ENCODE peak calls at places on chromosomes 11 and 22, in seven cellular contexts. One of them, this sample, is unnamed.

GRCh38 chr22:30181459-30182353 is 64.9 kb downstream of the LIF start:
- DNase-seq in AG10803: no peak
- DNase-seq in tibial artery: no peak
- DNase-seq in astrocyte of the spinal cord: no peak
- DNase-seq in cardiac fibroblast: no peak
- DNase-seq in fibroblast of lung: no peak
- DNase-seq in colonic mucosa: no peak
- DNase-seq in this sample: no peak

GRCh38 chr11:32434387-32435151 is 770 bp downstream of the WT1 start:
- DNase-seq in fibroblast of lung: no peak
- DNase-seq in AG10803: no peak
- DNase-seq in tibial artery: no peak
- DNase-seq in cardiac fibroblast: peak
- DNase-seq in astrocyte of the spinal cord: no peak
- DNase-seq in colonic mucosa: no peak
- DNase-seq in this sample: no peak

GRCh38 chr11:55357560-55358184 is 10.1 kb upstream of the OR4A15 start:
- DNase-seq in colonic mucosa: no peak
- DNase-seq in fibroblast of lung: no peak
- DNase-seq in tibial artery: no peak
- DNase-seq in cardiac fibroblast: no peak
- DNase-seq in AG10803: no peak
- DNase-seq in astrocyte of the spinal cord: no peak
- DNase-seq in this sample: no peak

GRCh38 chr11:31818874-31819331 is 7.8 kb upstream of the PAX6 start:
- DNase-seq in cardiac fibroblast: no peak
- DNase-seq in astrocyte of the spinal cord: no peak
- DNase-seq in colonic mucosa: no peak
- DNase-seq in fibroblast of lung: no peak
- DNase-seq in AG10803: no peak
- DNase-seq in tibial artery: no peak
- DNase-seq in this sample: no peak

GRCh38 chr11:76321820-76322524 is 59.0 kb downstream of the THAP12 start:
- DNase-seq in cardiac fibroblast: no peak
- DNase-seq in tibial artery: no peak
- DNase-seq in colonic mucosa: no peak
- DNase-seq in astrocyte of the spinal cord: no peak
- DNase-seq in fibroblast of lung: no peak
- DNase-seq in AG10803: no peak
- DNase-seq in this sample: no peak

GRCh38 chr11:134780486-134781155 is 368.6 kb upstream of the B3GAT1 start:
- DNase-seq in cardiac fibroblast: no peak
- DNase-seq in colonic mucosa: no peak
- DNase-seq in fibroblast of lung: no peak
- DNase-seq in tibial artery: no peak
- DNase-seq in AG10803: no peak
- DNase-seq in astrocyte of the spinal cord: no peak
- DNase-seq in this sample: peak

GRCh38 chr22:33440756-33441155 is 382.6 kb upstream of the SYN3 start:
- DNase-seq in colonic mucosa: no peak
- DNase-seq in tibial artery: no peak
- DNase-seq in astrocyte of the spinal cord: no peak
- DNase-seq in AG10803: peak
- DNase-seq in cardiac fibroblast: no peak
- DNase-seq in fibroblast of lung: peak
- DNase-seq in this sample: no peak

GRCh38 chr11:73866586-73866996 is 10.1 kb downstream of the COA4 start:
- DNase-seq in colonic mucosa: no peak
- DNase-seq in AG10803: peak
- DNase-seq in astrocyte of the spinal cord: peak
- DNase-seq in tibial artery: no peak
- DNase-seq in cardiac fibroblast: peak
- DNase-seq in fibroblast of lung: peak
- DNase-seq in this sample: peak

GRCh38 chr11:12118940-12119339 is 8.6 kb downstream of the MICAL2 start:
- DNase-seq in tibial artery: no peak
- DNase-seq in AG10803: no peak
- DNase-seq in colonic mucosa: no peak
- DNase-seq in cardiac fibroblast: no peak
- DNase-seq in astrocyte of the spinal cord: no peak
- DNase-seq in fibroblast of lung: no peak
- DNase-seq in this sample: no peak

GRCh38 chr22:42621505-42622002 is 6.9 kb upstream of the POLDIP3 start:
- DNase-seq in fibroblast of lung: peak
- DNase-seq in AG10803: peak
- DNase-seq in cardiac fibroblast: peak
- DNase-seq in colonic mucosa: peak
- DNase-seq in astrocyte of the spinal cord: peak
- DNase-seq in tibial artery: peak
- DNase-seq in this sample: peak

GRCh38 chr11:75425422-75425821 is 7.6 kb downstream of the KLHL35 start:
- DNase-seq in cardiac fibroblast: no peak
- DNase-seq in fibroblast of lung: no peak
- DNase-seq in astrocyte of the spinal cord: no peak
- DNase-seq in tibial artery: no peak
- DNase-seq in AG10803: no peak
- DNase-seq in colonic mucosa: no peak
- DNase-seq in this sample: no peak

GRCh38 chr11:77883775-77884174 is 62.8 kb downstream of the AAMDC start:
- DNase-seq in cardiac fibroblast: no peak
- DNase-seq in colonic mucosa: no peak
- DNase-seq in tibial artery: no peak
- DNase-seq in astrocyte of the spinal cord: no peak
- DNase-seq in AG10803: peak
- DNase-seq in fibroblast of lung: peak
- DNase-seq in this sample: peak

GRCh38 chr22:43985532-43985931 is 30.3 kb downstream of the SAMM50 start:
- DNase-seq in astrocyte of the spinal cord: no peak
- DNase-seq in AG10803: no peak
- DNase-seq in fibroblast of lung: no peak
- DNase-seq in cardiac fibroblast: peak
- DNase-seq in colonic mucosa: no peak
- DNase-seq in tibial artery: no peak
- DNase-seq in this sample: no peak

GRCh38 chr22:23093090-23093788 is 22.9 kb downstream of the GNAZ start:
- DNase-seq in astrocyte of the spinal cord: no peak
- DNase-seq in cardiac fibroblast: no peak
- DNase-seq in tibial artery: no peak
- DNase-seq in colonic mucosa: no peak
- DNase-seq in fibroblast of lung: no peak
- DNase-seq in AG10803: no peak
- DNase-seq in this sample: no peak

GRCh38 chr11:80096736-80097135 is 655.9 kb upstream of the TENM4 start:
- DNase-seq in colonic mucosa: no peak
- DNase-seq in AG10803: peak
- DNase-seq in fibroblast of lung: peak
- DNase-seq in cardiac fibroblast: peak
- DNase-seq in tibial artery: no peak
- DNase-seq in astrocyte of the spinal cord: peak
- DNase-seq in this sample: peak

GRCh38 chr11:65900899-65901180 is 652 bp upstream of the FOSL1 start:
- DNase-seq in astrocyte of the spinal cord: no peak
- DNase-seq in fibroblast of lung: no peak
- DNase-seq in colonic mucosa: no peak
- DNase-seq in cardiac fibroblast: no peak
- DNase-seq in AG10803: no peak
- DNase-seq in tibial artery: no peak
- DNase-seq in this sample: no peak
- H3K4me3 ChIP-seq in astrocyte of the spinal cord: no peak
- H3K4me3 ChIP-seq in fibroblast of lung: peak
- H3K4me3 ChIP-seq in colonic mucosa: peak
- H3K4me3 ChIP-seq in cardiac fibroblast: no peak
- H3K4me3 ChIP-seq in AG10803: peak
- H3K4me3 ChIP-seq in tibial artery: peak
- H3K4me3 ChIP-seq in this sample: no peak

GRCh38 chr11:64333556-64333955 is 6.4 kb upstream of the CCDC88B start:
- DNase-seq in fibroblast of lung: no peak
- DNase-seq in tibial artery: no peak
- DNase-seq in colonic mucosa: no peak
- DNase-seq in astrocyte of the spinal cord: no peak
- DNase-seq in cardiac fibroblast: no peak
- DNase-seq in AG10803: no peak
- DNase-seq in this sample: no peak

GRCh38 chr11:64327993-64328392 is 10.1 kb downstream of the PRDX5 start:
- DNase-seq in astrocyte of the spinal cord: no peak
- DNase-seq in AG10803: no peak
- DNase-seq in tibial artery: no peak
- DNase-seq in fibroblast of lung: no peak
- DNase-seq in cardiac fibroblast: no peak
- DNase-seq in colonic mucosa: peak
- DNase-seq in this sample: no peak

GRCh38 chr11:64334764-64335741 is 5.0 kb upstream of the CCDC88B start:
- DNase-seq in fibroblast of lung: peak
- DNase-seq in colonic mucosa: peak
- DNase-seq in AG10803: peak
- DNase-seq in cardiac fibroblast: peak
- DNase-seq in astrocyte of the spinal cord: peak
- DNase-seq in tibial artery: no peak
- DNase-seq in this sample: peak

GRCh38 chr11:64330888-64331287 is 9.1 kb upstream of the CCDC88B start:
- DNase-seq in cardiac fibroblast: no peak
- DNase-seq in astrocyte of the spinal cord: no peak
- DNase-seq in colonic mucosa: no peak
- DNase-seq in fibroblast of lung: no peak
- DNase-seq in AG10803: no peak
- DNase-seq in tibial artery: no peak
- DNase-seq in this sample: no peak

GRCh38 chr11:64331569-64332371 is 8.2 kb upstream of the CCDC88B start:
- DNase-seq in cardiac fibroblast: peak
- DNase-seq in astrocyte of the spinal cord: peak
- DNase-seq in AG10803: peak
- DNase-seq in tibial artery: peak
- DNase-seq in colonic mucosa: peak
- DNase-seq in fibroblast of lung: peak
- DNase-seq in this sample: peak
- TF ChIP-seq CTCF in cardiac fibroblast: peak
- TF ChIP-seq CTCF in astrocyte of the spinal cord: peak
- TF ChIP-seq CTCF in AG10803: peak
- TF ChIP-seq CTCF in tibial artery: no peak
- TF ChIP-seq CTCF in colonic mucosa: peak
- TF ChIP-seq CTCF in fibroblast of lung: peak
- TF ChIP-seq CTCF in this sample: peak

DNA sequence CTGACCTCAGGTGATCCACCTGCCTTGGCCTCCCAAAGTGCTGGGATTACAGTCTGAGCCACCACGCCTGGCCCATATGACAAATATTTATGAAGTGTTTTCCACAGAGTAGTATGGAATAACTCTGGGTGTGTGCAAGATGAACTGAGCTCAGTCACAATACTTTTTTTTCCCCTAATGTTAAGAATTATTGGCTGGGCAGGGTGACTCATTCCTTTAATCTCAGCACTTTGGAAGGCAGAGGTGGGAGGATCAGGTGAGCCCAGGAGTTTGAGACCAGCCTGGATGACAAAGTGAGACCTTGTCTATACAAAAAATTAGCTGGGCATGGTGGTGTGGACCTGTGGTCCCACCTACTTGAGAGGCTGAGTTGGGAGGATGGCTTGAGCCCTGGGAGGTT is 6.4 kb downstream of the PTPRJ start:
- DNase-seq in tibial artery: no peak
- DNase-seq in colonic mucosa: no peak
- DNase-seq in cardiac fibroblast: no peak
- DNase-seq in fibroblast of lung: no peak
- DNase-seq in astrocyte of the spinal cord: no peak
- DNase-seq in AG10803: no peak
- DNase-seq in this sample: no peak
- H3K4me3 ChIP-seq in tibial artery: no peak
- H3K4me3 ChIP-seq in colonic mucosa: no peak
- H3K4me3 ChIP-seq in cardiac fibroblast: no peak
- H3K4me3 ChIP-seq in fibroblast of lung: no peak
- H3K4me3 ChIP-seq in astrocyte of the spinal cord: no peak
- H3K4me3 ChIP-seq in AG10803: no peak
- H3K4me3 ChIP-seq in this sample: no peak

GRCh38 chr22:48517039-48518030 is 1310.3 kb downstream of the BRD1 start:
- DNase-seq in colonic mucosa: no peak
- DNase-seq in astrocyte of the spinal cord: no peak
- DNase-seq in AG10803: no peak
- DNase-seq in fibroblast of lung: no peak
- DNase-seq in tibial artery: no peak
- DNase-seq in cardiac fibroblast: no peak
- DNase-seq in this sample: no peak
- TF ChIP-seq CTCF in colonic mucosa: no peak
- TF ChIP-seq CTCF in astrocyte of the spinal cord: no peak
- TF ChIP-seq CTCF in AG10803: peak
- TF ChIP-seq CTCF in fibroblast of lung: no peak
- TF ChIP-seq CTCF in tibial artery: no peak
- TF ChIP-seq CTCF in cardiac fibroblast: no peak
- TF ChIP-seq CTCF in this sample: no peak

GRCh38 chr11:120255519-120255866 is 15.6 kb downstream of the POU2F3 start:
- DNase-seq in colonic mucosa: no peak
- DNase-seq in AG10803: no peak
- DNase-seq in fibroblast of lung: no peak
- DNase-seq in cardiac fibroblast: no peak
- DNase-seq in astrocyte of the spinal cord: no peak
- DNase-seq in tibial artery: no peak
- DNase-seq in this sample: no peak
- H3K4me3 ChIP-seq in colonic mucosa: no peak
- H3K4me3 ChIP-seq in AG10803: no peak
- H3K4me3 ChIP-seq in fibroblast of lung: no peak
- H3K4me3 ChIP-seq in cardiac fibroblast: no peak
- H3K4me3 ChIP-seq in astrocyte of the spinal cord: no peak
- H3K4me3 ChIP-seq in tibial artery: no peak
- H3K4me3 ChIP-seq in this sample: no peak

GRCh38 chr11:115739878-115740277 is 235.7 kb upstream of the CADM1 start:
- DNase-seq in AG10803: no peak
- DNase-seq in astrocyte of the spinal cord: no peak
- DNase-seq in colonic mucosa: no peak
- DNase-seq in fibroblast of lung: no peak
- DNase-seq in tibial artery: no peak
- DNase-seq in cardiac fibroblast: no peak
- DNase-seq in this sample: no peak

GRCh38 chr11:115737875-115738274 is 233.7 kb upstream of the CADM1 start:
- DNase-seq in astrocyte of the spinal cord: no peak
- DNase-seq in colonic mucosa: no peak
- DNase-seq in tibial artery: no peak
- DNase-seq in cardiac fibroblast: no peak
- DNase-seq in AG10803: no peak
- DNase-seq in fibroblast of lung: no peak
- DNase-seq in this sample: no peak

GRCh38 chr11:115739121-115739520 is 234.9 kb upstream of the CADM1 start:
- DNase-seq in colonic mucosa: no peak
- DNase-seq in tibial artery: no peak
- DNase-seq in astrocyte of the spinal cord: no peak
- DNase-seq in fibroblast of lung: no peak
- DNase-seq in AG10803: no peak
- DNase-seq in cardiac fibroblast: no peak
- DNase-seq in this sample: no peak

GRCh38 chr11:115740365-115740764 is 236.2 kb upstream of the CADM1 start:
- DNase-seq in tibial artery: no peak
- DNase-seq in colonic mucosa: no peak
- DNase-seq in AG10803: no peak
- DNase-seq in astrocyte of the spinal cord: no peak
- DNase-seq in cardiac fibroblast: no peak
- DNase-seq in fibroblast of lung: no peak
- DNase-seq in this sample: no peak

DNA sequence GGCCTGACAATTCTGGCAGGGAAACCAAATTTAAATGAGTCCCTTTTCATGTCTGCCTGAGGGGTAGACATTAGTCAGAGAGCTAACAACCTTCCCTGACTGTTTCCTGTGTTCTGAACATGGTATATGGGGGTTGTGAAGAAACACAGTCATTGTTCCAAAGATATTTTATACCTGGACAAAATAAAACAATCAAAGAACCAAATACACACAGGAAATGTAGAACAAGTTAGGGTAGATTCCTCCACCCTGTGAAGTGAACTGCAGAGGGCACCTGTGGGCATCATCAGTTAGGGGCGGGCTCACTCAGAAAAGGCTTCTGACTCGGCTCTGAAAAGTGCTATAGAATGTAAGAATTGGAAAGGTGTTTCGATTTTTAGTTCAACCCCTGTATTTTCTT is 231.9 kb upstream of the CADM1 start:
- DNase-seq in colonic mucosa: no peak
- DNase-seq in astrocyte of the spinal cord: no peak
- DNase-seq in tibial artery: no peak
- DNase-seq in fibroblast of lung: no peak
- DNase-seq in AG10803: no peak
- DNase-seq in cardiac fibroblast: no peak
- DNase-seq in this sample: no peak
- TF ChIP-seq CTCF in colonic mucosa: no peak
- TF ChIP-seq CTCF in astrocyte of the spinal cord: no peak
- TF ChIP-seq CTCF in tibial artery: no peak
- TF ChIP-seq CTCF in fibroblast of lung: no peak
- TF ChIP-seq CTCF in AG10803: no peak
- TF ChIP-seq CTCF in cardiac fibroblast: no peak
- TF ChIP-seq CTCF in this sample: no peak

This sample was measured in choroid plexus epithelial cell.